ENCODE peak calls at places on chromosomes 7 and 10, in four cellular contexts. One of them, this sample, is unnamed.

GRCh38 chr7:123494193-123494796 is 40.1 kb downstream of the IQUB start:
- DNase-seq in cardiac fibroblast: peak
- DNase-seq in heart right ventricle: peak
- DNase-seq in fibroblast of mammary gland: peak
- DNase-seq in this sample: peak

GRCh38 chr7:50531928-50532327 is 33.3 kb downstream of the DDC start:
- DNase-seq in cardiac fibroblast: no peak
- DNase-seq in heart right ventricle: no peak
- DNase-seq in fibroblast of mammary gland: peak
- DNase-seq in this sample: no peak

GRCh38 chr10:122441961-122442360 is 12.5 kb upstream of the ARMS2 start:
- DNase-seq in cardiac fibroblast: peak
- DNase-seq in heart right ventricle: no peak
- DNase-seq in fibroblast of mammary gland: peak
- DNase-seq in this sample: peak

GRCh38 chr7:134890246-134891240 is 95.8 kb upstream of the AGBL3 start:
- DNase-seq in cardiac fibroblast: peak
- DNase-seq in heart right ventricle: peak
- DNase-seq in fibroblast of mammary gland: peak
- DNase-seq in this sample: peak

GRCh38 chr10:122362621-122363020 is 11.9 kb upstream of the PLEKHA1 start:
- DNase-seq in cardiac fibroblast: peak
- DNase-seq in heart right ventricle: no peak
- DNase-seq in fibroblast of mammary gland: peak
- DNase-seq in this sample: no peak

GRCh38 chr7:125136755-125137547 is 207.3 kb upstream of the POT1 start:
- DNase-seq in cardiac fibroblast: peak
- DNase-seq in heart right ventricle: no peak
- DNase-seq in fibroblast of mammary gland: peak
- DNase-seq in this sample: peak

GRCh38 chr7:301291-302053 is 11.5 kb downstream of the FOXL3 start:
- DNase-seq in cardiac fibroblast: no peak
- DNase-seq in heart right ventricle: no peak
- DNase-seq in fibroblast of mammary gland: no peak
- DNase-seq in this sample: no peak

GRCh38 chr7:112982441-112983063 is 104.1 kb downstream of the GPR85 start:
- DNase-seq in cardiac fibroblast: no peak
- DNase-seq in heart right ventricle: no peak
- DNase-seq in fibroblast of mammary gland: no peak
- DNase-seq in this sample: no peak

GRCh38 chr10:124802313-124802675 is 675 bp downstream of the ABRAXAS2 start:
- DNase-seq in cardiac fibroblast: no peak
- DNase-seq in heart right ventricle: no peak
- DNase-seq in fibroblast of mammary gland: no peak
- DNase-seq in this sample: no peak

GRCh38 chr7:51314726-51315125 is 1.9 kb downstream of the COBL start:
- DNase-seq in cardiac fibroblast: no peak
- DNase-seq in heart right ventricle: no peak
- DNase-seq in fibroblast of mammary gland: no peak
- DNase-seq in this sample: no peak

GRCh38 chr7:94888542-94888941 is 18.9 kb upstream of the PPP1R9A start:
- DNase-seq in cardiac fibroblast: peak
- DNase-seq in heart right ventricle: peak
- DNase-seq in fibroblast of mammary gland: peak
- DNase-seq in this sample: peak

GRCh38 chr7:129664029-129665012 is 52.8 kb downstream of the NRF1 start:
- DNase-seq in cardiac fibroblast: peak
- DNase-seq in heart right ventricle: no peak
- DNase-seq in fibroblast of mammary gland: peak
- DNase-seq in this sample: peak

GRCh38 chr7:155380221-155380861 is 77.6 kb upstream of the EN2 start:
- DNase-seq in cardiac fibroblast: peak
- DNase-seq in heart right ventricle: peak
- DNase-seq in fibroblast of mammary gland: peak
- DNase-seq in this sample: peak

GRCh38 chr10:75245354-75246001 is 9.7 kb upstream of the COMTD1 start:
- DNase-seq in cardiac fibroblast: no peak
- DNase-seq in heart right ventricle: no peak
- DNase-seq in fibroblast of mammary gland: no peak
- DNase-seq in this sample: no peak

GRCh38 chr7:45709168-45710034 is 135.2 kb downstream of the ADCY1 start:
- DNase-seq in cardiac fibroblast: peak
- DNase-seq in heart right ventricle: no peak
- DNase-seq in fibroblast of mammary gland: peak
- DNase-seq in this sample: peak

GRCh38 chr7:128902761-128903585 is 7.5 kb downstream of the KCP start:
- DNase-seq in cardiac fibroblast: peak
- DNase-seq in heart right ventricle: no peak
- DNase-seq in fibroblast of mammary gland: peak
- DNase-seq in this sample: no peak

GRCh38 chr10:52228556-52228955 is 85.5 kb upstream of the DKK1 start:
- DNase-seq in cardiac fibroblast: no peak
- DNase-seq in heart right ventricle: no peak
- DNase-seq in fibroblast of mammary gland: no peak
- DNase-seq in this sample: no peak

DNA sequence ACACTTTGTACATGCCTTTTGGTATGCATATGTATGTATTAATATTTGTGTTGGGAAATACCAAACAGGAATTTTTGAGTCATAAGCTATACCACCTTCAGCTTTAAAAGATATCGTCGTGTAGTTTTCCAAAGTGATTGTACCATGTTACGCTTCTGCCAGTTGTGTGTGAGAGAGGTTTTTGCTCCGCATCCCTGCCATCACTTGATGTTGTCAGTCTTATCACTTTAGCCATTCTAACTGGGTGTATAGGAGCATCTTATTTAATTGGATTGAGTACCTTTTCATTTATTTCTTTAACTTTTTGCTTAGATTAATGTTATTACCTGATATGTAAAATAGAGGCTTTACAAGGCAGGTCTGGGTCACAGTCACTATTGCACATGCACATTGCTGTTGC is 3.4 kb downstream of the KLHL7 start:
- DNase-seq in cardiac fibroblast: no peak
- DNase-seq in heart right ventricle: no peak
- DNase-seq in fibroblast of mammary gland: no peak
- DNase-seq in this sample: no peak
- H3K4me3 ChIP-seq in cardiac fibroblast: no peak
- H3K4me3 ChIP-seq in heart right ventricle: peak
- H3K4me3 ChIP-seq in fibroblast of mammary gland: no peak
- H3K4me3 ChIP-seq in this sample: no peak

DNA sequence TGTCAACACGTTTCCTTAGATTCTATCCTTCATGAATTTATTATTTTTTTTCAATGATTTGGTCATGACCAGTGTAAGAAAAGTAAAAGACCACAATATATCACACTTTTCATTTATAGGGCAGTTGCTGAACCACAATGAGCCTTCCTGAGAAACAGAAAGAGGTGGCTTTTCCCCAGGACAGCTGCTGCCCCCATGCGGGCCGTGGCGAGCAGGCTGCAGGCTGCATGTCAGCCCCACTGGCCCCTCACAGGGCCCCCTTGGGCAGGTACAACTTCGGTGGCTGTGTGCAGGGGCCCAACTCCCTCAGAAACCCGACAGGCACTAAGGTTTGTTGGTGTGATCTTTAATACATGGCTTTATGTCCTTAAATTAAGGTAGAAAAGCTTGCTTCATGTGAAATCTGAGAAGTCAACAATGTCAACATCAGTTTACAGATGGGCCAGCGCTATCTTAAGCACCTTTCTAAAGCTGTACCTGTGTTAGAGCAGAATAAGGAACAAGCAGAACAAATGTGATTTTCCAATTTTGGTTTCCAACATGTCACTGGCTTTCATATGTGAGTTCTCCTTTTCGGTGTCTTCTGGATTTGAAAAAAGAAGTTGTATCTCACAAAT is 10.6 kb downstream of the BEND7 start:
- DNase-seq in cardiac fibroblast: peak
- DNase-seq in heart right ventricle: no peak
- DNase-seq in fibroblast of mammary gland: no peak
- DNase-seq in this sample: peak
- TF ChIP-seq CTCF in cardiac fibroblast: peak
- TF ChIP-seq CTCF in heart right ventricle: no peak
- TF ChIP-seq CTCF in fibroblast of mammary gland: no peak
- TF ChIP-seq CTCF in this sample: peak

GRCh38 chr10:314381-314780 is 179.1 kb downstream of the ZMYND11 start:
- DNase-seq in cardiac fibroblast: no peak
- DNase-seq in heart right ventricle: no peak
- DNase-seq in fibroblast of mammary gland: no peak
- DNase-seq in this sample: no peak
- H3K4me3 ChIP-seq in cardiac fibroblast: no peak
- H3K4me3 ChIP-seq in heart right ventricle: no peak
- H3K4me3 ChIP-seq in fibroblast of mammary gland: no peak
- H3K4me3 ChIP-seq in this sample: no peak

GRCh38 chr10:7767209-7767608 is 20.6 kb downstream of the KIN start:
- DNase-seq in cardiac fibroblast: peak
- DNase-seq in heart right ventricle: no peak
- DNase-seq in fibroblast of mammary gland: peak
- DNase-seq in this sample: peak
- TF ChIP-seq CTCF in cardiac fibroblast: no peak
- TF ChIP-seq CTCF in heart right ventricle: no peak
- TF ChIP-seq CTCF in fibroblast of mammary gland: no peak
- TF ChIP-seq CTCF in this sample: no peak

DNA sequence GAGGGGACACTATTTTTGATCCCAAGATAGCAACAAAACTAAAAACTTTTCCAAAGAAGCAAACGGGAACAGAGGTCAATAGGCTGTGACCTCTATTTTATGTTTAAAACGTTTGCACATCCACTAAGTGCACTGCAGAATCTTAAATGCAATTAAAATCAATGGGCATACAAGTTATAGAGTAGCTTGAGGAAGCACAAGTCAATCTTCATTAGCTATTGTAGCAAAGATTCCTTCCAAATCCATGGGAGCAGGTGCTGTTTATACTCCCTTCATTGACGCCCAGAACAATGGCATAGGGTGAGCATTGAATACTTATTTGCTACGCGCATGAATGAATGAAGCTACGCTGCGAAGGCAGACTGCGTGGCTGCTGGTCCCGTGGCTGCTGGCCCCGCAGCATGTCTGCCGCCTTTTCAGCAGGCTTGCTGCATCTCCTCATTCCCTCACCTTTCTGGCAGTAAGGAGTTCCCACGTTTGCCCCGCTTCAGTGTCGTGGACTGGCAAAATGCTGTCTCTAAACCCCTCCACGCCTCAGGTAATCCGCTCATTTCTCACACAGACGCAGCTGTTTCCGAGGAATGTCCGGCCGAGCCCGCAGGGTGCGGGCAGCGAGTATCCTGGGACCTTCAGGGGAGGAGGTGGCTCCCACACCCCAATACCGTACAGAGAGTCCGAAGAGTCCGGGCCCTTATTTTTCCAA is 754 bp upstream of the PHYHIPL start:
- DNase-seq in cardiac fibroblast: no peak
- DNase-seq in heart right ventricle: no peak
- DNase-seq in fibroblast of mammary gland: no peak
- DNase-seq in this sample: no peak
- H3K4me3 ChIP-seq in cardiac fibroblast: no peak
- H3K4me3 ChIP-seq in heart right ventricle: peak
- H3K4me3 ChIP-seq in fibroblast of mammary gland: no peak
- H3K4me3 ChIP-seq in this sample: no peak

GRCh38 chr7:91852263-91852741 is 28.2 kb downstream of the MTERF1 start:
- DNase-seq in cardiac fibroblast: peak
- DNase-seq in heart right ventricle: no peak
- DNase-seq in fibroblast of mammary gland: peak
- DNase-seq in this sample: peak
- TF ChIP-seq CTCF in cardiac fibroblast: peak
- TF ChIP-seq CTCF in heart right ventricle: no peak
- TF ChIP-seq CTCF in fibroblast of mammary gland: peak
- TF ChIP-seq CTCF in this sample: peak

GRCh38 chr10:119073584-119073983 is 7.0 kb downstream of the EIF3A start:
- DNase-seq in cardiac fibroblast: no peak
- DNase-seq in heart right ventricle: no peak
- DNase-seq in fibroblast of mammary gland: no peak
- DNase-seq in this sample: no peak

GRCh38 chr10:119079572-119080520 is 771 bp downstream of the EIF3A start:
- DNase-seq in cardiac fibroblast: peak
- DNase-seq in heart right ventricle: peak
- DNase-seq in fibroblast of mammary gland: peak
- DNase-seq in this sample: peak

GRCh38 chr10:119080521-119081259 is at the start of gene EIF3A:
- DNase-seq in cardiac fibroblast: peak
- DNase-seq in heart right ventricle: peak
- DNase-seq in fibroblast of mammary gland: peak
- DNase-seq in this sample: peak

DNA sequence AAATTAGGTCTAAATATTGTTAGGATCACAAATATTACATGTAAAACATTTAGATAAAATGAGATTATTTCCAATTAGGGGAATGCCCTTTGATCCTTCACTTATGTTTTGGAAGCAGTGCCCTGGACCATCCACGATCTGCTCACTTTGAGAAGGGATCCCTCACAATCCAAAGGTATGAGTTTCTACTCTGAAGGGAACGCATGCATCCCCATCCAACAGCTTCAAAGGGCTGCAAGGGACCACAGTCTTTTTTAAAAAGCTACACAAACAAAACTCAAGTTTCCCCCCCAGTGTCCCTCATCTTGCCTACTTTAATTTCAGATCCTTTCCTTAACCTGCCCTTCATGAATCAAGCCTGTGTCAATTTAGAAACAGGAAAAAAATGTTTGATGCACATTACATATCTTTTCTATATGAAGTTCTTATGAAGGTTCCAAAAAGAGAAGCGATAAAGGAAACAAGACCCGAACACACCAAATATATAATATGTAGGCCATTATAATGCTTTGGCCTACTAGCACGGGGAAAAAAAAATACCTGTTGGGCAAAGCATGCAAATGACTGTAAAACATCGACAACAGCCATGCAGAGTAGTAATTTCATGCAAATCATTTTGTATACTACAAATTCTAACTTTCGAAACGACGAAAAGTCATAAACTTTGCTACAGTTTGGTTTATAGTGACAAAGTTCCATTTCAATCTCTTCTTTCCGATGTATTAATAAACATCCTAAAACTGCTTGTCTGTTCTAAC is 2.0 kb downstream of the EIF3A start:
- DNase-seq in cardiac fibroblast: no peak
- DNase-seq in heart right ventricle: no peak
- DNase-seq in fibroblast of mammary gland: no peak
- DNase-seq in this sample: no peak
- H3K4me3 ChIP-seq in cardiac fibroblast: peak
- H3K4me3 ChIP-seq in heart right ventricle: peak
- H3K4me3 ChIP-seq in fibroblast of mammary gland: peak
- H3K4me3 ChIP-seq in this sample: peak

GRCh38 chr10:810351-810846 is 120.9 kb upstream of the DIP2C start:
- DNase-seq in cardiac fibroblast: peak
- DNase-seq in heart right ventricle: no peak
- DNase-seq in fibroblast of mammary gland: peak
- DNase-seq in this sample: peak
- TF ChIP-seq CTCF in cardiac fibroblast: no peak
- TF ChIP-seq CTCF in heart right ventricle: no peak
- TF ChIP-seq CTCF in fibroblast of mammary gland: peak
- TF ChIP-seq CTCF in this sample: peak

GRCh38 chr10:97425964-97426775 is at the start of gene PGAM1:
- DNase-seq in cardiac fibroblast: peak
- DNase-seq in heart right ventricle: peak
- DNase-seq in fibroblast of mammary gland: peak
- DNase-seq in this sample: peak

GRCh38 chr10:97433430-97434001 is 7.5 kb downstream of the PGAM1 start:
- DNase-seq in cardiac fibroblast: no peak
- DNase-seq in heart right ventricle: no peak
- DNase-seq in fibroblast of mammary gland: no peak
- DNase-seq in this sample: no peak

GRCh38 chr10:97426776-97427570 is 982 bp downstream of the PGAM1 start:
- DNase-seq in cardiac fibroblast: peak
- DNase-seq in heart right ventricle: no peak
- DNase-seq in fibroblast of mammary gland: no peak
- DNase-seq in this sample: no peak

GRCh38 chr10:97427571-97428179 is 1.7 kb downstream of the PGAM1 start:
- DNase-seq in cardiac fibroblast: peak
- DNase-seq in heart right ventricle: no peak
- DNase-seq in fibroblast of mammary gland: peak
- DNase-seq in this sample: no peak

GRCh38 chr10:97428572-97428981 is 2.6 kb downstream of the PGAM1 start:
- DNase-seq in cardiac fibroblast: peak
- DNase-seq in heart right ventricle: no peak
- DNase-seq in fibroblast of mammary gland: peak
- DNase-seq in this sample: no peak
- H3K4me3 ChIP-seq in cardiac fibroblast: peak
- H3K4me3 ChIP-seq in heart right ventricle: peak
- H3K4me3 ChIP-seq in fibroblast of mammary gland: peak
- H3K4me3 ChIP-seq in this sample: peak